ENCODE peak calls at places on chromosome 17, in four cellular contexts. A is GM12891, V is stomach, K is endothelial cell of umbilical vein. L is an unnamed sample.

GRCh38 chr17:57589151-57590034 is 155.7 kb downstream of the CCDC182 start:
- DNase-seq in V (no peak), A (no peak), K (no peak), L (no peak)

GRCh38 chr17:41919840-41920579 is 1.3 kb upstream of the ACLY start:
- DNase-seq in V (no peak), K (no peak), A (no peak), L (peak)

GRCh38 chr17:66152756-66153155 is 39.2 kb downstream of the CEP112 start:
- DNase-seq in K (no peak), A (no peak), V (no peak), L (no peak)

GRCh38 chr17:16980813-16981731 is 9.2 kb upstream of the TNFRSF13B start:
- DNase-seq in V (no peak), A (no peak), K (no peak), L (peak)

GRCh38 chr17:60391419-60392041 is 403 bp downstream of the USP32 start:
- DNase-seq in K (no peak), V (no peak), A (no peak), L (no peak)

GRCh38 chr17:68034452-68034776 is 1.1 kb upstream of the KPNA2 start:
- DNase-seq in A (no peak), K (no peak), V (no peak), L (no peak)

GRCh38 chr17:57099165-57099564 is 14.1 kb downstream of the AKAP1 start:
- DNase-seq in A (peak), K (no peak), V (no peak), L (no peak)

GRCh38 chr17:69326302-69327059 is 452 bp downstream of the ABCA5 start:
- DNase-seq in A (no peak), K (peak), V (peak), L (peak)

GRCh38 chr17:6446516-6447100 is 2.4 kb downstream of the PIMREG start:
- DNase-seq in A (no peak), K (no peak), V (no peak), L (no peak)

GRCh38 chr17:6439951-6440350 is 4.3 kb upstream of the PIMREG start:
- DNase-seq in V (no peak), A (no peak), K (no peak), L (no peak)

GRCh38 chr17:6444573-6445335 is 499 bp downstream of the PIMREG start:
- DNase-seq in K (no peak), V (no peak), A (no peak), L (no peak)

GRCh38 chr17:6442775-6443174 is 1.5 kb upstream of the PIMREG start:
- DNase-seq in V (no peak), A (no peak), K (no peak), L (no peak)

GRCh38 chr17:6443692-6444572 is at the start of gene PIMREG:
- DNase-seq in K (peak), A (peak), V (peak), L (peak)
- TF ChIP-seq POLR2A in K (peak), A (peak), V (no peak), L (no peak)

DNA sequence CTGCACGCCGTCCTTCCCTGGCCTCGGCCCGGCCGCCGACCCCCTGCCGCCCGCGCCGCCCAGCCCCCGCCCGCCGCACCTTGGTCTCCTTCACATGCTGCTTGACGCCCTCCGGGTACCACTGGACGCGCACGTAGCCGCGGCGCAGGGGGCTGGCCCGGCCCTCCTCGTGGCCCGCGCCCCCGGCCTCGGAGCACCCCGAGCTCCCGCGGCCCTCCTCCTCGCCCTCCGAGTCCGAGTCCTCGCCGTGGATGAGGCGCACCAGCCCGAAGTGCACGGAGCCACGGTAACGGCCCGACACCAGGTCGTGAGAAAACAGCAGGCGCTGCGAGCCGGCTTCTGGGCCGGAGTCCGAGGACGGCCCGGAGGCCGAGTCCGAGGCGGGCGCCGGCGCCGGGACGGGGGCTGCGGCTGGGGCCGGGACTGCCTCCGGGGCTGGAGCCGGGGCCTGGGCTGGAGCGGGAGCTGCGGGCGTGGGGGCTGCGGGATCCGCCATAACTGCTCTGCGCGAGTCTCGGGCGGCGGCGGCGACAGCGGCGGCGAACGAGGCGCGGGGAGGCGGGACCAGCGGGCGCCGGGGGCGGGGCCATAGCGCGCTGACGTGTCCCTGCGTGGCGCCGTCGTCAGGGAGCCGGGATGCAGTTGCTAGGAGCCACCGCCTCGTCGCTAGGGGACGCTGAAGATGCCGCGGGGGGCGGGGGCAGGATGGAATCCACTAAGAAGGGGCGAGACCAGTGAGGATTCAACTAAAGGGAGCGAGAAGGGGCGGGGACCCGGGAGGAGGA is at the start of gene UBE2O:
- DNase-seq in K (peak), V (peak), A (peak), L (peak)
- TF ChIP-seq POLR2A in K (peak), V (no peak), A (no peak), L (peak)

DNA sequence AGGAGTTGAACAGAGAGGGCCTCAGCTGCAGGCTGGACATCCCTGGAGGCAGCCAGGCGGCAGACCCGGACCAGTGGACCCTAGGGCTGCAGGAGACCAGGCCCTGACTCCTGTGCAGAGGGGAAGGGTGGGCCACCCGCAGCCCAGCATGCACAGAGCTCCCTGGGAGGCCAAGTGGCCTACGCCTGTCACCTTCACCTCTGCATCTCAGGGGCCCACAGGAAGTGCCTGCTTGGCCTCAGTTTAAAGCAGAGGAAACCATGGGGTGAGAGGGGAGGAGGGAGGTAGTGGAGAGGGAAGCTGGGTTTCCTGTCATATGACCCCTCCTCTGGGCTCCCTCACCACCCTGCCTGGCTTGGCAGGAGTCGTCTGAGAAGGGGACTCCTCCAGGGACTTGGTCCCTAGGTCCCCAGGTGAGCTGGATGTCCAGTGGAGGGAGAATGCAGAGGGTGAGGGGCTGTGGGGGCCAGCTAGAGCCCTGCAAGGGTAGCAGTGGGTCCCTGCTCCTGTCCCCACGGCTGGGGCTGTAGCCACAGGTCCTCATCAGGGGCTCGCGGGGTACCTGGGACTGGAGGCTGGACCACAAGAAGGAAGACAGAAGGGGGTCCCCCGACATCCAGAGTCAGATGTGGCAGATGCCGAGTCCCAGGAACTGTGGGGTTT is at the start of gene TMC8:
- DNase-seq in K (no peak), V (peak), A (no peak), L (peak)
- TF ChIP-seq POLR2A in K (no peak), V (no peak), A (peak), L (no peak)

DNA sequence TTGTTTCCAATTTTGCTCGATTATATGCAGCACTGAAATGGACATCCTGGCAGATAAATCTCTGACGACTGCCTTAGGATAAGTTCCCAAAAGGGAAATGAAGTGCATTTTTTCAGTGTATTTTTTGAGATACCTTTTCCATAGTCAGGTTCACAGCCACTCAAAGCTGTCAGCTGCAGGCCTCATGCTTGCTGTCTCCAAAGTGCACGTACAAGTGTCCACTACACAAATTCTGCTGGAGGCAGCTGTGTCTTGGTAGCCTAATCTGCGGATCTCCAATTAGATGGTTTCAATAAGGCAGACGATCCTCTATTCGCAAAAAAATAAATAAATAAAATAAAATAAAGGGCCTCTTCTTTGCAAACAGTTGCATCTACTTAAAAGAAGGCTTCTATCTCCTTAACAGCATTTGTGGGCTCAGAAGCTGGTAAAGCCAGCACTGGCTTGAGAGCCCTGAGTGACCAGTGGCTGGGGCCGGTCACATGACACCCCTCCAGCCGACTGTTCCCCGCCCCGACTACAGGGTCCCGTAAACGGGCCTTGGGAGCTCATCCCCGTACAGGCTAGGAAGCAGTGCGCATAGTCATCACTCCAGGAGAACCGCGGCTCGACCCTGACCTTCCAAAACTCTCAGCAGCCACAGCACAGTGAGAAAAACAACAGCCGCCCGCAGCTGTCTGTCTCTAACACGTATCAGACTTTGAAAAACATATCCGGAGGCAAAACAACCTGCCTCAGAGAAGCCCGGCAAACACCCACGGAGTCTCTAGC is 18.8 kb downstream of the RPH3AL start:
- DNase-seq in V (peak), K (peak), A (no peak), L (no peak)
- TF ChIP-seq POLR2A in V (no peak), K (no peak), A (no peak), L (no peak)

DNA sequence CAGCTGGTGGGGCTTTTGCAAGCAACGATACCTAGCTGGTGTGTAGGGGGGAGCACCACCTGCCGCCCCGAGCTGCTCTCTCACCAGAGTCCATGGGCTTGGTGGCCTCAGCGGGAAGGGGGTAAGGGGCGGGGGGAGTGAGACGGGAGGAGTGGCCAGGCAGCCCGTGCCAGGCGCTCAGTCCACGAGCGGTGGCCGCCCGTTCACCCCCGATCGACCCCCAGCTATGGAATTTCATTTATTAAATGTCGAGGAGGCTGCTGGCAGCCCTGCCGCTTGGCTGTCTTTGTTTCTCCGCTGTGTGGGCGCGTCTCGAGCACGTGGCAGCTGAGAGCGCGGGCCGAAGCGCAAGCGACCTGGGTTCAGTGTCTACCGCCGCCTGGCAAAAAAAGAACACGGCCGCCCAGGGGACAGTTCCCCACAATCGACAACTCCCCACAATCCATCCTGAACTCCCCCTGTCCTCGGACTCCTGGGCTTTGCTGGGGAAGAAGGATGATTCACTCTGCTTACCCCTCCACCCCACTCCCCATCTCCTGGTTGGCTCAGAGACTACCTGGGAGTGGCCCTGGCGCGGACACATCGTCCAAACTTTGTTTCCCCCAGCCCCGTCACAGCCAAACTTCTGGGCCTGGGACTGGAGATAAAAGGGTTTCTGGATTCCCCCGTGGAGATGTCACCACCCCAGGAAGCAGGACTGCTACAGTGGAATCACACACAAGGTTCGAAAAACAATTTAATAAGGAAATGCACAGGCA is 1.7 kb upstream of the GIT1 start:
- DNase-seq in V (no peak), A (no peak), K (no peak), L (no peak)
- TF ChIP-seq POLR2A in V (no peak), A (no peak), K (no peak), L (no peak)

DNA sequence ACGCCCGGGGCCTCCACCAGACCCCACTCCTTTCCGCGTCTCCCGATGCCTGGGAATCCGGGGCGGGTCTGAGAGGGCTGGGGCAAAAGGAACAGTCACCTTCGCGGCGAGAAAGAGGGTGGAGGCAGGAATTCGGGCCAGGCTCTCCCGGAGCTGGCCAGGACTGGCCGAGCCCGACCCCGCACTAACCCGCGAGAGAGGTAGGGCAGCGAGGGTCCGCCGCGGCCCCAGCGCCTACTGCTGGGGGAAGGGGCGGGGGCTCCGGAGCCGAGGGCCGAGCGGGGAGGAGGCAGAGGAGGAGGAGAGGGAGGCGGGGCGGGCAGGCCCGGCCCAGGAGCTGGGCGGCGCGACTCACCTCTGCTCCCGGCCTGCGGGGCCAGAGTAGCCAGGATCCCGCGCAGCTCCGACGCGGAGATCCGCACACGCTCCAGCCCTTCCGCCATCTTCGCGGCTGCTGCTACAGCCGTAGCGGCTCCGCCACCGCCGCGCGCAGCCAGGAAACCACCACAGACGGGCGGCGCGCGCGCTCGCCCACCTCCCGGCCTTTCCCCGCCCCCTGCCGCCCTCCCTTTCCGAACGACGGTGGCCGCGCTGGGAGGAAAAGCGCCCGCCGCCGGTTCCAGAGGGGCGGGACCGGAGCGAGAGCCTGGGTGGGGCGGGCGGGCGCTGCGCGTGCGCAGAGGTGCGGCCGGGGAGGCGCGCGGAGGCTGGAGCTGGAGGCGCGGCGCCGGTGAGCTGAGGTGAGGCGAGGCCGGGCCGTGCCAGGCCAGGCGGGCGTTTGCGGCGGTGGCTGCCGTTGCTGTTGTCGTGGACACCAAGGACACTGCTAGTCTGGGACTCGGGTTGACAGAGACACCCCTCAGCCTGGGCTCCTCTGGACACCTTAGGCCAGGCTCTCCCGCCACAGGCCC is at the start of the genes SMG6 and SRR:
- DNase-seq in K (peak), A (peak), V (peak), L (peak)
- TF ChIP-seq POLR2A in K (peak), A (peak), V (no peak), L (peak)

DNA sequence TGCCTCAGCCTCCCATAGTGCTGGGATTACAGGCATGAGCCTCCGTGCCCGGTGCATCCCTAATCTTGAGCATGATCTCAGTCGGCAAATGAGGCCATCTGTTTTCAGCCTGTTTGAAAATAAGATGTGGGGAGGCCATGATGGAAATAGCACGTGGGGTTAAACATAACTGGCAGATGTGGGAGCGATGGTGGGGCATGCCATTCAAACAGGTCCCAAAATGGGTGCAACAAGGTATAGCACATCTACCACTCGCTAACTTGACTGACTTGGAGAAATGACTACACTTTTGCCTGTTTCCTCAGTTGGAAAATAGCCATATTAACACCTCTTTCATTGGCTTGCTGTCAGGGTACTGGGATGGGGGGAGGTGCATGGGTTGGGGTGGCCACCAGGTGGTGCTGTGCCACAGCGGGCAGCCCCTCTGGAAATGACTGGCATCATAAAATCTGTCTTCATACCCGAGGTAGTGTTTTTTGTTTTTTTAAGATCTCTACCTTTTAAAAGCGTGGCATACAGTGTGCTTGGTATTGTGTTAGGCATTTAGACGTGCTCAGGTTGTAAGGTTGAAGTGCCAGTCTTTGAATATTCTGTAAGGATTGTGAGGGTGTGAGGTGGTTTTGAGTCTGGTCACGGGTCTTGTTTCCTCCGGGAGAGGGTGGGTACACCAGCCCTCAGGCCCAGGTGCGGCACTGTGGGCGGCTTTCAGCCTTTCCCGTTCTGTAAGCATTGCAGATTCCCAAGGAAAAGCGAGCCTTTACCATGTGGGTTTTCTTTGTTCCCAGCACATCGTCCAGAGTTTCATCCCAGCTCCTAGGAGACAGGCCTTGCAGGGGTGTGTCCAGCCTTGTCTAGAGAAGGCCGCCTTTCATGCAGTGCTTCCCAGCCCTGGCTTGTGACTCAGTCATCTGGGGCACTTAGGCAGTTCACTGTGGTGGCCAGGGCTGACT is 2.9 kb upstream of the TTYH2 start:
- DNase-seq in V (peak), A (peak), K (peak), L (peak)
- TF ChIP-seq POLR2A in V (no peak), A (peak), K (peak), L (no peak)

GRCh38 chr17:2964028-2964356 is 99.4 kb downstream of the OR1D5 start:
- DNase-seq in V (no peak), A (no peak), K (no peak), L (no peak)
- TF ChIP-seq POLR2A in V (no peak), A (no peak), K (no peak), L (no peak)

DNA sequence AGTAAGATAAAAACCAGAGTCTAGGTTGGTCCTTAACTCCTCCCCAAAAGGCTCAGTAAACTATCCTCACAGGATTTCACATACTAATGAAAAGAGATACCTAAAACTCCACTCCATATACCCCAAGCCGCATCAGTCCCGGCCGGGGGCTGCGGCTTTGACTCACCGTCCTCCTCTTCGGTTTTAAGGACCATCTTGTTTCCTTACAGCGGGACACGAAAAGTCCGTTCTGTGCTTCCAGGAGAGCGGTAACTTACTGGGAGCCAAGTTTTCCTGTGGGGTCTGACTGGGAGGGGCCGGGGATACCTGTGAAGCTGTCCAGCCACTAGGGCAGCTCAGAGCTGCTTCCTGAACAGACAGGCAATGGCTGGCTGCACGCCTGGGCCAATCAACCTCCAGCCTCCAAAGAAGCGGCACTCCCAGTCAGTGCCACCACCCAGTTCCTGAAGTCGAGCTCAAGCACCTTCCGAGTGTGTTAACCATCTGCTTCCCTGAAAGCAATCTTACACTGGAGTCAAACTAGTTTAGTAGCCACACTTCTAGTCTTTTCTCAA is 45.5 kb downstream of the CYTH1 start:
- DNase-seq in A (no peak), V (peak), K (peak), L (peak)
- TF ChIP-seq POLR2A in A (peak), V (no peak), K (no peak), L (no peak)